ENCODE peak calls at places on chromosome X, in seven cellular contexts. One of them, this sample, is unnamed.
A peak's percentile ranks its signal among the peaks of the same experiment; 100 is the strongest.

GRCh38 chrX:150887906-150888465 is 10.5 kb downstream of the CD99L2 start:
- DNase-seq in CD8-positive, alpha-beta T cell: no peak
- DNase-seq in cardiac muscle cell: no peak
- DNase-seq in uterus: no peak
- DNase-seq in A549: no peak
- DNase-seq in mesenchymal stem cell: peak; percentile 32
- DNase-seq in OCI-LY7: no peak
- DNase-seq in this sample: no peak

GRCh38 chrX:43065978-43066377 is 288.0 kb upstream of the PPP1R2C start:
- DNase-seq in CD8-positive, alpha-beta T cell: no peak
- DNase-seq in cardiac muscle cell: peak; percentile 21
- DNase-seq in uterus: no peak
- DNase-seq in A549: no peak
- DNase-seq in mesenchymal stem cell: no peak
- DNase-seq in OCI-LY7: no peak
- DNase-seq in this sample: no peak

GRCh38 chrX:108582151-108582550 is 142.5 kb downstream of the COL4A5 start:
- DNase-seq in CD8-positive, alpha-beta T cell: no peak
- DNase-seq in cardiac muscle cell: no peak
- DNase-seq in uterus: no peak
- DNase-seq in A549: no peak
- DNase-seq in mesenchymal stem cell: no peak
- DNase-seq in OCI-LY7: no peak
- DNase-seq in this sample: no peak

GRCh38 chrX:15500497-15500966 is at the start of gene BMX:
- DNase-seq in CD8-positive, alpha-beta T cell: no peak
- DNase-seq in cardiac muscle cell: peak; percentile 87
- DNase-seq in uterus: peak; percentile 35
- DNase-seq in A549: no peak
- DNase-seq in mesenchymal stem cell: no peak
- DNase-seq in OCI-LY7: no peak
- DNase-seq in this sample: no peak

GRCh38 chrX:96685205-96686099 is 810 bp downstream of the DIAPH2 start:
- DNase-seq in CD8-positive, alpha-beta T cell: no peak
- DNase-seq in cardiac muscle cell: peak; percentile 56
- DNase-seq in uterus: peak; percentile 40
- DNase-seq in A549: no peak
- DNase-seq in mesenchymal stem cell: peak; percentile 80
- DNase-seq in OCI-LY7: peak; percentile 36
- DNase-seq in this sample: peak; percentile 18

GRCh38 chrX:49039598-49040375 is 3.4 kb downstream of the TFE3 start:
- DNase-seq in CD8-positive, alpha-beta T cell: no peak
- DNase-seq in cardiac muscle cell: peak; percentile 95
- DNase-seq in uterus: peak; percentile 89
- DNase-seq in A549: peak; percentile 84
- DNase-seq in mesenchymal stem cell: peak; percentile 97
- DNase-seq in OCI-LY7: peak; percentile 68
- DNase-seq in this sample: no peak

GRCh38 chrX:135985974-135986312 is 708 bp downstream of the SLC9A6 start:
- DNase-seq in CD8-positive, alpha-beta T cell: no peak
- DNase-seq in cardiac muscle cell: no peak
- DNase-seq in uterus: no peak
- DNase-seq in A549: no peak
- DNase-seq in mesenchymal stem cell: no peak
- DNase-seq in OCI-LY7: no peak
- DNase-seq in this sample: no peak

GRCh38 chrX:23557070-23557469 is 110.2 kb upstream of the PRDX4 start:
- DNase-seq in CD8-positive, alpha-beta T cell: no peak
- DNase-seq in cardiac muscle cell: peak; percentile 68
- DNase-seq in uterus: no peak
- DNase-seq in A549: no peak
- DNase-seq in mesenchymal stem cell: no peak
- DNase-seq in OCI-LY7: peak; percentile 1
- DNase-seq in this sample: no peak

GRCh38 chrX:11998944-11999343 is 139.3 kb upstream of the FRMPD4 start:
- DNase-seq in CD8-positive, alpha-beta T cell: no peak
- DNase-seq in cardiac muscle cell: peak; percentile 11
- DNase-seq in uterus: no peak
- DNase-seq in A549: no peak
- DNase-seq in mesenchymal stem cell: no peak
- DNase-seq in OCI-LY7: no peak
- DNase-seq in this sample: no peak

GRCh38 chrX:30489323-30489722 is 88.2 kb downstream of the TASL start:
- DNase-seq in CD8-positive, alpha-beta T cell: no peak
- DNase-seq in cardiac muscle cell: no peak
- DNase-seq in uterus: no peak
- DNase-seq in A549: peak; percentile 9
- DNase-seq in mesenchymal stem cell: no peak
- DNase-seq in OCI-LY7: no peak
- DNase-seq in this sample: no peak

GRCh38 chrX:133985164-133986007 is at the start of gene GPC3:
- DNase-seq in CD8-positive, alpha-beta T cell: peak; percentile 0
- DNase-seq in cardiac muscle cell: peak; percentile 65
- DNase-seq in uterus: peak; percentile 32
- DNase-seq in A549: peak; percentile 8
- DNase-seq in mesenchymal stem cell: peak; percentile 62
- DNase-seq in OCI-LY7: no peak
- DNase-seq in this sample: no peak

DNA sequence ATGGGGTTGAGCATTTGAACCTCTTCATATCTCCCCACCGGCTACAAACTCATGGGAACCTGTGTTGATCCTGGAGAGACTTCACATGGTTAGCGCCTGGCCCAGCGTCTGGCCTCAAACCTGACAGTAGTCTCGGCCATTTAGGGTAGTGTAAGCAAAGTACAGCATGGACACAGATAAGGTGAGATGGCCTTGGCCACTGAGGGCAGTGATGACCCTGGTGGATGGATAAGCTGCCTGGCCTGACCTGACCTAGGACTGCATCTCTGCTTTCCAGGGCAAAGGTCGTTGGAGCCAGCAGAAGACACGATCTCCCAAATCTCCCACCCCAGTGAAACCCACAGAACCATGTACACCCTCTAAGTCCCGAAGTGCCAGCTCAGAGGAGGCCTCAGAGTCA is 51.7 kb downstream of the BCORL1 start:
- DNase-seq in CD8-positive, alpha-beta T cell: no peak
- DNase-seq in cardiac muscle cell: no peak
- DNase-seq in uterus: no peak
- DNase-seq in A549: no peak
- DNase-seq in mesenchymal stem cell: no peak
- DNase-seq in OCI-LY7: no peak
- DNase-seq in this sample: no peak
- H3K9me3 ChIP-seq in CD8-positive, alpha-beta T cell: no peaks in the 10 kb centered on the region
- H3K9me3 ChIP-seq in cardiac muscle cell: no peaks in the 10 kb centered on the region
- H3K9me3 ChIP-seq in uterus: no peaks in the 10 kb centered on the region
- H3K9me3 ChIP-seq in A549: no peaks in the 10 kb centered on the region
- H3K9me3 ChIP-seq in mesenchymal stem cell: no peaks in the 10 kb centered on the region
- H3K9me3 ChIP-seq in OCI-LY7: no peaks in the 10 kb centered on the region
- H3K9me3 ChIP-seq in this sample: no peaks in the 10 kb centered on the region

GRCh38 chrX:154294791-154295580 is at the start of gene TEX28:
- DNase-seq in CD8-positive, alpha-beta T cell: no peak
- DNase-seq in cardiac muscle cell: no peak
- DNase-seq in uterus: no peak
- DNase-seq in A549: no peak
- DNase-seq in mesenchymal stem cell: no peak
- DNase-seq in OCI-LY7: no peak
- DNase-seq in this sample: no peak
- H3K9me3 ChIP-seq in CD8-positive, alpha-beta T cell: no peaks in the 10 kb centered on the region
- H3K9me3 ChIP-seq in cardiac muscle cell: no peaks in the 10 kb centered on the region
- H3K9me3 ChIP-seq in uterus: no peaks in the 10 kb centered on the region
- H3K9me3 ChIP-seq in A549: no peaks in the 10 kb centered on the region
- H3K9me3 ChIP-seq in mesenchymal stem cell: no peaks in the 10 kb centered on the region
- H3K9me3 ChIP-seq in OCI-LY7: no peaks in the 10 kb centered on the region
- H3K9me3 ChIP-seq in this sample: no peaks in the 10 kb centered on the region

DNA sequence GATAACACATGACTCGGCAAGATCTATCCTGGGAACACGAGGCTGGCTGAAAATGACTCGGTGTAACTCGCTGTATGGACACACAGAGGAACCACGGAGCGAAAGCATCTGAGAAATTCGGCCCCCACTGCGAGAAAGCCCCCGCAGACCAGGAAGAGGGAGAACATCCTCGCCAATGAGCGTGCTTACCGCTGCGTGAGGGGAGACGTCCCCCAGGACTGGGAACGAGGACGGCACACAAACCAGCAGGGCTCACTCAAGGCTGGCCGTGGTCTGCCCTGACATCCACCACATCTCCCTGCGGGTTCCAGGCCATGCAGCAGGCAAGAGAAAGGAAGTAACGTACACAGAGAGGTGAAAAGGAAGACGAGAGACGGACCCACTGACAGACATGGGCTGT is 17.6 kb upstream of the GTPBP6 start:
- DNase-seq in CD8-positive, alpha-beta T cell: no peak
- DNase-seq in cardiac muscle cell: no peak
- DNase-seq in uterus: no peak
- DNase-seq in A549: no peak
- DNase-seq in mesenchymal stem cell: no peak
- DNase-seq in OCI-LY7: no peak
- DNase-seq in this sample: no peak
- H3K9me3 ChIP-seq in CD8-positive, alpha-beta T cell: no peaks in the 10 kb centered on the region
- H3K9me3 ChIP-seq in cardiac muscle cell: no peaks in the 10 kb centered on the region
- H3K9me3 ChIP-seq in uterus: no peaks in the 10 kb centered on the region
- H3K9me3 ChIP-seq in A549: no peaks in the 10 kb centered on the region
- H3K9me3 ChIP-seq in mesenchymal stem cell: no peaks in the 10 kb centered on the region
- H3K9me3 ChIP-seq in OCI-LY7: no peaks in the 10 kb centered on the region
- H3K9me3 ChIP-seq in this sample: no peaks in the 10 kb centered on the region

GRCh38 chrX:145613894-145614293 is 203.7 kb upstream of the SLITRK2 start:
- DNase-seq in CD8-positive, alpha-beta T cell: no peak
- DNase-seq in cardiac muscle cell: no peak
- DNase-seq in uterus: no peak
- DNase-seq in A549: no peak
- DNase-seq in mesenchymal stem cell: no peak
- DNase-seq in OCI-LY7: no peak
- DNase-seq in this sample: no peak
- H3K9me3 ChIP-seq in CD8-positive, alpha-beta T cell: no peaks in the 10 kb centered on the region
- H3K9me3 ChIP-seq in cardiac muscle cell: no peaks in the 10 kb centered on the region
- H3K9me3 ChIP-seq in uterus: no peaks in the 10 kb centered on the region
- H3K9me3 ChIP-seq in A549: no peaks in the 10 kb centered on the region
- H3K9me3 ChIP-seq in mesenchymal stem cell: no peaks in the 10 kb centered on the region
- H3K9me3 ChIP-seq in OCI-LY7: no peaks in the 10 kb centered on the region
- H3K9me3 ChIP-seq in this sample: no peaks in the 10 kb centered on the region